ENCODE peak calls at places on chromosomes 2 and 18, in four cellular contexts. One of them, this sample, is unnamed.

GRCh38 chr2:227388537-227389011 is 825 bp upstream of the SCYGR1 start:
- DNase-seq in sciatic nerve: no peak
- DNase-seq in iPS-NIHi11: no peak
- DNase-seq in WTC11: no peak
- DNase-seq in this sample: no peak

GRCh38 chr2:42249887-42250286 is 80.7 kb downstream of the EML4 start:
- DNase-seq in WTC11: no peak
- DNase-seq in iPS-NIHi11: peak
- DNase-seq in sciatic nerve: no peak
- DNase-seq in this sample: no peak

GRCh38 chr2:20164061-20164733 is 60.7 kb downstream of the SDC1 start:
- DNase-seq in iPS-NIHi11: peak
- DNase-seq in WTC11: no peak
- DNase-seq in sciatic nerve: peak
- DNase-seq in this sample: no peak

GRCh38 chr18:3721771-3722661 is 272.0 kb downstream of the TGIF1 start:
- DNase-seq in iPS-NIHi11: no peak
- DNase-seq in WTC11: no peak
- DNase-seq in sciatic nerve: no peak
- DNase-seq in this sample: no peak

GRCh38 chr2:112204411-112204810 is 50.4 kb downstream of the ZC3H8 start:
- DNase-seq in WTC11: no peak
- DNase-seq in iPS-NIHi11: no peak
- DNase-seq in sciatic nerve: no peak
- DNase-seq in this sample: no peak

GRCh38 chr2:11535899-11536344 is 2.1 kb downstream of the GREB1 start:
- DNase-seq in WTC11: no peak
- DNase-seq in iPS-NIHi11: no peak
- DNase-seq in sciatic nerve: no peak
- DNase-seq in this sample: no peak

GRCh38 chr2:119487434-119488244 is 36.6 kb downstream of the SCTR start:
- DNase-seq in iPS-NIHi11: no peak
- DNase-seq in WTC11: no peak
- DNase-seq in sciatic nerve: no peak
- DNase-seq in this sample: peak

GRCh38 chr2:12597555-12597954 is 119.2 kb upstream of the TRIB2 start:
- DNase-seq in WTC11: no peak
- DNase-seq in iPS-NIHi11: no peak
- DNase-seq in sciatic nerve: no peak
- DNase-seq in this sample: peak

GRCh38 chr2:23500836-23501235 is 115.9 kb downstream of the KLHL29 start:
- DNase-seq in WTC11: no peak
- DNase-seq in sciatic nerve: no peak
- DNase-seq in iPS-NIHi11: no peak
- DNase-seq in this sample: no peak

GRCh38 chr2:219658861-219659260 is 31.4 kb downstream of the SLC4A3 start:
- DNase-seq in sciatic nerve: no peak
- DNase-seq in iPS-NIHi11: no peak
- DNase-seq in WTC11: no peak
- DNase-seq in this sample: no peak

GRCh38 chr2:118013724-118014491 is at the start of gene CCDC93:
- DNase-seq in sciatic nerve: peak
- DNase-seq in iPS-NIHi11: peak
- DNase-seq in WTC11: peak
- DNase-seq in this sample: peak

GRCh38 chr2:88828397-88829137 is 137.1 kb downstream of the RPIA start:
- DNase-seq in sciatic nerve: no peak
- DNase-seq in iPS-NIHi11: no peak
- DNase-seq in WTC11: no peak
- DNase-seq in this sample: no peak